ENCODE peak calls at places on chromosome 20, in seven cellular contexts. O is fibroblast of pulmonary artery, P is adrenal gland, I is hepatocyte, T is coronary artery, G is tibial artery, R is ovary. V is an unnamed sample.

GRCh38 chr20:53224851-53225250 is 252.7 kb downstream of the TSHZ2 start:
- DNase-seq in G (no peak), I (no peak), P (no peak), T (no peak), O (peak), R (no peak), V (no peak)

GRCh38 chr20:64191002-64191401 is 26.8 kb downstream of the MYT1 start:
- DNase-seq in R (no peak), O (no peak), G (no peak), I (no peak), T (no peak), P (no peak), V (no peak)

GRCh38 chr20:14916360-14916759 is 578.9 kb upstream of the FLRT3 start:
- DNase-seq in G (no peak), P (no peak), T (no peak), I (no peak), O (no peak), R (no peak), V (no peak)

GRCh38 chr20:17967595-17968365 is 814 bp downstream of the SNX5 start:
- DNase-seq in O (peak), R (no peak), G (no peak), T (peak), P (peak), I (no peak), V (peak)

GRCh38 chr20:11553603-11554002 is 364.1 kb upstream of the BTBD3 start:
- DNase-seq in I (no peak), G (no peak), R (no peak), P (no peak), O (peak), T (no peak), V (peak)

GRCh38 chr20:23317081-23317480 is 33.5 kb upstream of the NXT1 start:
- DNase-seq in T (no peak), P (no peak), R (no peak), O (no peak), I (no peak), G (no peak), V (no peak)

GRCh38 chr20:35001596-35002362 is 46.1 kb downstream of the MYH7B start:
- DNase-seq in I (no peak), P (no peak), R (no peak), O (no peak), G (no peak), T (no peak), V (no peak)

GRCh38 chr20:63351811-63352591 is 9.1 kb downstream of the CHRNA4 start:
- DNase-seq in T (no peak), R (peak), P (peak), G (no peak), O (no peak), I (peak), V (no peak)

GRCh38 chr20:62678553-62678952 is 30.1 kb upstream of the NTSR1 start:
- DNase-seq in R (no peak), T (no peak), I (no peak), O (no peak), G (no peak), P (no peak), V (no peak)

GRCh38 chr20:41045680-41046079 is 17.1 kb downstream of the TOP1 start:
- DNase-seq in T (no peak), P (no peak), R (no peak), G (no peak), O (no peak), I (no peak), V (no peak)

GRCh38 chr20:41047975-41048305 is 19.3 kb downstream of the TOP1 start:
- DNase-seq in G (no peak), T (no peak), R (no peak), P (no peak), I (no peak), O (peak), V (peak)

GRCh38 chr20:41048475-41049242 is 20.0 kb downstream of the TOP1 start:
- DNase-seq in O (no peak), T (no peak), P (no peak), R (no peak), I (no peak), G (no peak), V (no peak)

GRCh38 chr20:41046716-41047115 is 18.1 kb downstream of the TOP1 start:
- DNase-seq in P (no peak), T (no peak), G (no peak), I (no peak), R (no peak), O (no peak), V (peak)

DNA sequence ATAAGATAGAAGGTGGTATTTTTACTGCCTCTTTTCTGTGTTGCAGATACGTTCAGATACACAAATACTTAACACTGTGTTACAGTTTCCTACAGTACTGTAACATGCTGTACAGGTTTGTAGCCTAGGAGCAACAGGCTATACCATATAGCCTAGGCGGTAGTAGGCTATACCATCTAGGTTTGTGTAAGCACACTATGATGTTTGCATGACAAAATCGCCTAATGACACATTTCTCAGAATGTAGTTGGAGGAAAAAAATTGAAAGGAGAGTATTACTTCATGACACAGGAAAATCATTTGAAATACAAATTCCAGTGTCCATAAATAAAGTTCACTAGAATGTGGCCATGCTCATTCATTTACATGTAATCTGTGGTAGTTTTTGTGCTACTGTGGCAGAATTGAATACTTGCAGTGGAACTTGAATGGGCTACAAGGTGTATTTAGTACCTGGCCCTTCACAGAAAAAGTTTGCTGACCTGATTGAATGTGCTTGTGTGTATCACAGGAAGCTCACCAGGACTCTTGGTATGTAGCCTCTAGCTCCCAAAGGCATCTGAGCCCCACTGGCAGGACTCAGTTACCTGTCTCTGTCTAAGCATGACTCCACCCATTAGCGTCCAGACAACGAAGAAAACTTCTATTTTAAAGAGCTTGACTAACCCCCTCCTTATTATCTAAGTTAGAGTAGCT is 18.8 kb downstream of the TOP1 start:
- DNase-seq in G (no peak), I (no peak), O (no peak), P (no peak), R (no peak), T (no peak), V (no peak)
- H3K4me3 ChIP-seq in G (peak), I (no peak), O (no peak), P (no peak), R (no peak), T (peak), V (no peak)

GRCh38 chr20:16566080-16566479 is 7.2 kb downstream of the KIF16B start:
- DNase-seq in O (no peak), G (no peak), P (no peak), R (no peak), T (no peak), I (no peak), V (no peak)

GRCh38 chr20:16560661-16561060 is 12.6 kb downstream of the KIF16B start:
- DNase-seq in T (no peak), O (no peak), R (no peak), G (no peak), I (no peak), P (no peak), V (peak)

GRCh38 chr20:16563066-16563806 is 10.0 kb downstream of the KIF16B start:
- DNase-seq in G (no peak), T (no peak), I (no peak), P (no peak), R (no peak), O (no peak), V (no peak)

GRCh38 chr20:16560216-16560615 is 13.0 kb downstream of the KIF16B start:
- DNase-seq in G (no peak), O (no peak), I (no peak), R (no peak), P (no peak), T (no peak), V (no peak)

DNA sequence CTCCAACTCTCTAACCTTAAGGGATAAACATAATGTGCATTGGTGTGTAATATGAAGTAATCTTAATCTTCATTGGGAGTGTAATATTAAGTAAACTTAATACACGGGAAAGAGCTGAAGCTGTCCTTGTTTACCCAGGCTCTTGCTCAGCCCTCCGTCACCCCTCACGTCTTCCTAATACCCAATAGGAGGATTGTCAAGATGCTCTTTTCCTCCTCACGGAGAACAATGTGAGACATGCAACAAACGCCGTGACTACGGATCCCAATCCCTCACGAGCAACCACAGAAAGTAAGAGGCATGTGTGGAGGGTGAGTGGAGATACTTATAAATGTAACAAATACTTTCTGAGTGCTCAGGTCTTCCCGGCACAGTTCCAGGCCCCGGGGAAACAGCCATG is 11.0 kb downstream of the KIF16B start:
- DNase-seq in I (no peak), R (no peak), P (no peak), T (no peak), G (no peak), O (no peak), V (no peak)
- TF ChIP-seq CTCF in I (no peak), R (no peak), P (no peak), T (no peak), G (no peak), O (no peak), V (no peak)

GRCh38 chr20:51562027-51562333 is 19.5 kb upstream of the NFATC2 start:
- DNase-seq in G (no peak), I (no peak), P (no peak), T (no peak), O (no peak), R (no peak), V (peak)

GRCh38 chr20:51562334-51563140 is 20.0 kb upstream of the NFATC2 start:
- DNase-seq in O (peak), I (peak), T (peak), P (peak), R (peak), G (peak), V (peak)

GRCh38 chr20:51565298-51565697 is 22.8 kb upstream of the NFATC2 start:
- DNase-seq in G (no peak), P (no peak), I (no peak), R (no peak), O (no peak), T (no peak), V (no peak)

GRCh38 chr20:51563141-51563596 is 20.6 kb upstream of the NFATC2 start:
- DNase-seq in O (no peak), G (no peak), P (no peak), I (peak), R (no peak), T (no peak), V (no peak)

GRCh38 chr20:51563597-51564332 is 21.2 kb upstream of the NFATC2 start:
- DNase-seq in I (peak), R (peak), P (peak), O (peak), T (peak), G (peak), V (peak)
- H3K4me3 ChIP-seq in I (no peak), R (peak), P (peak), O (no peak), T (peak), G (peak), V (no peak)

GRCh38 chr20:58878399-58878798 is 25.9 kb downstream of the GNAS start:
- DNase-seq in P (no peak), O (no peak), R (no peak), T (no peak), G (no peak), I (no peak), V (no peak)

GRCh38 chr20:58882704-58883089 is 30.2 kb downstream of the GNAS start:
- DNase-seq in P (no peak), R (no peak), O (no peak), I (no peak), G (no peak), T (no peak), V (no peak)

GRCh38 chr20:58883243-58883691 is 30.8 kb downstream of the GNAS start:
- DNase-seq in G (no peak), R (no peak), O (no peak), I (no peak), T (no peak), P (no peak), V (no peak)

GRCh38 chr20:58880441-58880840 is 27.9 kb downstream of the GNAS start:
- DNase-seq in I (no peak), R (no peak), O (no peak), G (no peak), T (no peak), P (no peak), V (no peak)

DNA sequence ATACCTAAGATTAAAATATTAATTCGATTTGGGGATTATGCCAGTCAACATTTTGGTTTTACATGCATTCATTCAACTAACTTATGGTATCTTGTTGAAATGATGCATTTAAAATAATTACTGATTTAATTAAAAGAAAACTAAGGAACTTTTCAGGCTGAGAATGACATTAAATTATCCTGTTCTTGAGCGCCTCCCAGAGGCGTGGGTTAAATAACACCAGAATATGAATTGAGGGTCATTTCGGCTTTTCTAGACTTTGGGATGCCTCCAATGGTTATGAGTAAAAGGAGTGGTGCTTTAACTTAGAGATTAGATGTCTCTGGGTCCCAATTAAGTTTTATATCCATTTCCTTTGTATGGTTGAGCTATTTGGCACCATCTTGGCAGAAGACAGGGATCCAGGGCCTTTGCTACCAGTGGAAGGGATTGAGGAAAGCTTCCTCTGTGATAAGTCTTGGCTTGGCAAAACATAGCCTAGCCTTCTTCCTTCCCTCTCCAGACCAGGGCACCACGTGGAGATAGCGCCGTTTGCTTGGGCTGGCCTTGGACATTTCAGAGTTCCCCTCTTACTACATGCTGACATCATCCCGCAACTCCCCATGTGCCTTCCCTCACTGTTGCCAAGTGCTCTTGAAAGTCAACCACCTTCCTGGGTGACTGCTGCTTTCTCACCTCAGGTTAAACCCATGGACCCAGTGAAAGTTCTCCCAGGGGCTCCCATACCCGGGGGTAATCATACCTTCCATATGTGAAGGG is 28.7 kb downstream of the GNAS start:
- DNase-seq in G (no peak), T (no peak), O (no peak), R (no peak), I (no peak), P (peak), V (no peak)
- TF ChIP-seq CTCF in G (no peak), T (no peak), O (peak), R (no peak), I (no peak), P (no peak), V (no peak)

GRCh38 chr20:58388028-58388601 is 914 bp upstream of the VAPB start:
- DNase-seq in O (no peak), I (no peak), R (no peak), G (no peak), T (no peak), P (no peak), V (no peak)
- H3K4me3 ChIP-seq in O (no peak), I (peak), R (peak), G (peak), T (peak), P (peak), V (no peak)

GRCh38 chr20:38729767-38730166 is 5.5 kb downstream of the SLC32A1 start:
- DNase-seq in P (no peak), R (no peak), T (no peak), I (no peak), G (no peak), O (no peak), V (no peak)
- TF ChIP-seq CTCF in P (no peak), R (no peak), T (no peak), I (no peak), G (no peak), O (no peak), V (no peak)

GRCh38 chr20:50342638-50343102 is 152.0 kb downstream of the CEBPB start:
- DNase-seq in P (no peak), I (no peak), R (no peak), T (no peak), O (no peak), G (no peak), V (no peak)

GRCh38 chr20:50343490-50344179 is 153.0 kb downstream of the CEBPB start:
- DNase-seq in P (no peak), O (no peak), G (no peak), R (no peak), T (peak), I (no peak), V (no peak)

GRCh38 chr20:50341880-50342637 is 151.4 kb downstream of the CEBPB start:
- DNase-seq in R (no peak), G (no peak), T (no peak), P (no peak), O (no peak), I (no peak), V (no peak)

GRCh38 chr20:50344232-50345071 is 153.8 kb downstream of the CEBPB start:
- DNase-seq in O (no peak), R (no peak), P (no peak), I (no peak), G (no peak), T (no peak), V (no peak)

GRCh38 chr20:50343125-50343489 is 152.5 kb downstream of the CEBPB start:
- DNase-seq in G (no peak), O (no peak), I (no peak), P (no peak), R (no peak), T (no peak), V (no peak)
- H3K4me3 ChIP-seq in G (no peak), O (no peak), I (no peak), P (no peak), R (no peak), T (no peak), V (no peak)

GRCh38 chr20:61161649-61162210 is 90.3 kb upstream of the CDH4 start:
- DNase-seq in O (no peak), R (no peak), G (no peak), P (no peak), T (no peak), I (no peak), V (no peak)
- TF ChIP-seq CTCF in O (no peak), R (no peak), G (no peak), P (no peak), T (no peak), I (no peak), V (no peak)

DNA sequence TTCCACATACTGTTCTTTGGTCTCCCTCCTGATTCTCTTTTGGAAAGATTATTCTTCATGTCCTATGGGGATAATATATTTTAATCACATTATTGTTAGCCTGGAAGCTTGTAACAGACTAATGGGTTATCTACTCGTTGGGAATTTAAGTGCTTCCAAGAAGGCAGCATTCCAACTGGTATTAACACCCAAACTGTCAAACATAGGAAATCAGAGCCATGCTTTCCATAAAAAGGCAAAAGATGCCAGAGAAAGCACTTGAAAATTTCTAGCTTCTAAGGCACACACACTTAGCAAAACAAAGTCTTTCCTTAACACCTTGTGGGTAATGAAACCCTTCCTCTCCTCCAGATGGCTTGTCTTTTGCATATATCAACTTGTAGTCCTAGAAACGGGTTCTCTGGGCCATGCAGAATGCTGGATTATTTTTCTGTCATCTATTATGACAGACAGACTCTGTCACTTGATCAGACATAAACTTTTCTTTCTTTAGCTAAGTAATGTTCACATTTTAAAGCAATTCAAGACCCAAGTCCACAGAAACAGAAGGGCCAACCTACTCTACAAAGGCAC is 41.5 kb downstream of the B4GALT5 start:
- DNase-seq in T (no peak), R (no peak), G (no peak), P (no peak), O (no peak), I (no peak), V (no peak)
- H3K4me3 ChIP-seq in T (no peak), R (no peak), G (no peak), P (no peak), O (no peak), I (no peak), V (no peak)

GRCh38 chr20:10231290-10231689 is 12.7 kb downstream of the SNAP25 start:
- DNase-seq in T (no peak), G (no peak), P (peak), I (no peak), R (no peak), O (no peak), V (no peak)

GRCh38 chr20:10219993-10220750 is 1.5 kb downstream of the SNAP25 start:
- DNase-seq in P (no peak), O (no peak), G (no peak), R (no peak), T (no peak), I (no peak), V (no peak)

GRCh38 chr20:10221022-10221421 is 2.4 kb downstream of the SNAP25 start:
- DNase-seq in G (no peak), P (no peak), O (no peak), T (no peak), R (no peak), I (no peak), V (no peak)

GRCh38 chr20:10228330-10228729 is 9.7 kb downstream of the SNAP25 start:
- DNase-seq in O (no peak), G (no peak), R (no peak), T (no peak), P (no peak), I (peak), V (no peak)

DNA sequence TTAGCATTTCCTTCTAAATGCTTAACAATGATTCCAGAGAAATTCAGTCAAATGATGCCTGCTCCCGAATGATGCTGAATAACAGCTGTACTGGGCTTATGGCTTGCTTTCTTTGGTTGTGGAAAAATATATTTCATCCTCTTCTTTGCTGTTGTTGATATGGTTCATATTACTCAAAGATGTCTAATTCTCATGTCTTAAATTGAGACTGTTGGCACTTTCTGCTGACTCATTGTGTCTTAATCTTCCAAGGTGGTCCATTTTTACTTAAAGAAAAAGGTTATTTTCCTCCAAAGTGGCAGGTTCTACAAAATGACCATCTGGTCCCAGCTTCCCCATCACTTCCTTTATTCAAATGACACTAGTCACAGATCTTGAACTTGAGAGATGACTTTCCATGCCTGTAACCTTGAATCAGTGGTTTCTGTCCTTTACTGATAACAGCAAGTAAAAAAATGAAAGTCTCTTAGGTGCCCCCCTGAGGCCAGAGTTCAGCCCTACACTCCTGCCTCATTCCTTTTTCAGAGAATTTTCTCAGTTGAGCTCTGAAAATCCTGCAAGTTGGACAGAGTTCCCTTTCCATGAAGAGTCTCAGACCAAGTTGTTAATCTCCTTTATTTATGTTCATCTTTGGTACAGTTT is 6.9 kb downstream of the SNAP25 start:
- DNase-seq in I (peak), R (no peak), G (no peak), T (no peak), P (no peak), O (no peak), V (no peak)
- TF ChIP-seq CTCF in I (peak), R (no peak), G (no peak), T (no peak), P (no peak), O (peak), V (peak)